ENCODE peak calls at places on chromosomes 7 and 10, in ten cellular contexts. A, V, L, U, Z, H, T, I, B and P are unnamed samples.
A peak's percentile ranks its signal among the peaks of the same experiment; 100 is the strongest.

GRCh38 chr7:73742753-73743641 is 4.4 kb upstream of the ABHD11 start:
- DNase-seq in B (peak; percentile 48), H (no peak), U (peak; percentile 96), A (peak; percentile 54), L (peak; percentile 100), Z (no peak), V (peak; percentile 72), I (peak; percentile 100), T (no peak), P (no peak)

GRCh38 chr7:117489911-117490310 is 10.1 kb downstream of the CFTR start:
- DNase-seq in L (no peak), B (no peak), A (no peak), T (no peak), U (no peak), Z (no peak), H (no peak), V (no peak), I (no peak), P (no peak)

GRCh38 chr10:30531751-30532530 is 97.6 kb downstream of the LYZL2 start:
- DNase-seq in B (no peak), L (no peak), Z (no peak), U (no peak), T (no peak), H (no peak), V (no peak), I (no peak), A (no peak), P (no peak)

GRCh38 chr10:61750943-61751471 is 88.3 kb downstream of the CABCOCO1 start:
- DNase-seq in U (peak; percentile 75), A (peak; percentile 48), V (peak; percentile 69), Z (peak; percentile 36), I (peak; percentile 92), T (no peak), L (peak; percentile 57), H (peak; percentile 76), B (peak; percentile 98), P (no peak)

GRCh38 chr10:44947356-44948152 is 12.0 kb upstream of the RASSF4 start:
- DNase-seq in I (no peak), A (no peak), U (no peak), L (no peak), Z (no peak), H (no peak), T (no peak), B (no peak), V (peak; percentile 53), P (no peak)

GRCh38 chr10:12350167-12350872 is 973 bp downstream of the CAMK1D start:
- DNase-seq in U (peak; percentile 66), A (peak; percentile 53), T (no peak), V (peak; percentile 68), B (peak; percentile 13), Z (peak; percentile 71), L (peak; percentile 18), H (no peak), I (peak; percentile 78), P (no peak)

GRCh38 chr7:128041203-128041602 is 10.0 kb upstream of the LRRC4 start:
- DNase-seq in U (no peak), H (peak; percentile 88), L (peak; percentile 50), T (no peak), A (no peak), Z (no peak), I (no peak), V (no peak), B (peak; percentile 80), P (no peak)

GRCh38 chr7:140982508-140982907 is 32.2 kb downstream of the MRPS33 start:
- DNase-seq in B (peak; percentile 38), I (no peak), L (no peak), Z (no peak), H (no peak), U (no peak), T (no peak), V (no peak), A (no peak), P (no peak)

GRCh38 chr7:111591-111990 is 80.8 kb upstream of the FAM20C start:
- DNase-seq in U (no peak), B (no peak), Z (no peak), H (no peak), V (no peak), L (no peak), A (no peak), T (no peak), I (no peak), P (no peak)

GRCh38 chr7:2193120-2193519 is 39.6 kb downstream of the MAD1L1 start:
- DNase-seq in B (no peak), Z (no peak), T (no peak), L (no peak), I (peak; percentile 54), U (no peak), H (no peak), V (peak; percentile 53), A (no peak), P (no peak)

GRCh38 chr7:69596056-69596455 is 2.2 kb upstream of the AUTS2 start:
- DNase-seq in I (no peak), H (no peak), T (no peak), A (no peak), U (no peak), L (no peak), B (no peak), Z (no peak), V (no peak), P (no peak)

GRCh38 chr7:142461437-142461836 is 203.6 kb upstream of the PRSS58 start:
- DNase-seq in B (peak; percentile 75), L (no peak), I (no peak), T (peak; percentile 94), Z (no peak), A (no peak), H (peak; percentile 92), V (no peak), U (no peak), P (no peak)

GRCh38 chr10:104330168-104331117 is 7.8 kb downstream of the ITPRIP start:
- DNase-seq in A (peak; percentile 33), V (peak; percentile 84), I (peak; percentile 53), T (peak; percentile 88), Z (no peak), H (peak; percentile 90), U (no peak), B (peak; percentile 42), L (peak; percentile 43), P (no peak)

GRCh38 chr10:28985137-28985885 is 303.6 kb upstream of the LYZL1 start:
- DNase-seq in V (no peak), B (no peak), I (no peak), A (no peak), Z (no peak), U (no peak), H (no peak), L (no peak), T (no peak), P (no peak)

GRCh38 chr7:101947899-101948298 is 130.5 kb downstream of the CUX1 start:
- DNase-seq in B (no peak), V (peak; percentile 82), U (no peak), L (no peak), A (no peak), H (no peak), I (no peak), Z (no peak), T (no peak), P (no peak)

GRCh38 chr10:31032515-31033132 is 959 bp upstream of the ZNF438 start:
- DNase-seq in Z (no peak), H (no peak), T (no peak), U (peak; percentile 55), I (peak; percentile 98), V (peak; percentile 70), A (peak; percentile 42), L (no peak), B (no peak), P (no peak)

GRCh38 chr10:51369903-51370302 is 295.6 kb downstream of the PRKG1 start:
- DNase-seq in A (no peak), V (no peak), U (no peak), H (peak; percentile 85), I (no peak), B (peak; percentile 97), Z (no peak), T (no peak), L (no peak), P (no peak)

GRCh38 chr7:37510043-37510634 is 61.5 kb upstream of the ELMO1 start:
- DNase-seq in V (no peak), H (peak; percentile 17), A (no peak), Z (peak; percentile 29), U (no peak), L (no peak), B (peak; percentile 11), T (no peak), I (peak; percentile 61), P (no peak)

GRCh38 chr7:132825222-132825621 is 249.0 kb upstream of the PLXNA4 start:
- DNase-seq in B (no peak), Z (no peak), U (no peak), I (no peak), T (no peak), H (no peak), V (no peak), L (no peak), A (no peak), P (no peak)

GRCh38 chr7:132830941-132831340 is 250.9 kb downstream of the CHCHD3 start:
- DNase-seq in A (no peak), H (no peak), V (no peak), I (no peak), L (no peak), U (no peak), T (no peak), B (peak; percentile 12), Z (no peak), P (no peak)

GRCh38 chr7:132825932-132826480 is 249.7 kb upstream of the PLXNA4 start:
- DNase-seq in L (no peak), H (no peak), A (no peak), I (no peak), B (no peak), T (no peak), V (no peak), Z (no peak), U (no peak), P (no peak)

GRCh38 chr7:132828502-132828901 is 252.2 kb upstream of the PLXNA4 start:
- DNase-seq in L (no peak), H (no peak), U (no peak), A (no peak), T (no peak), I (no peak), B (no peak), Z (no peak), V (no peak), P (no peak)
- TF ChIP-seq CTCF in L (no peak), H (no peak), U (no peak), A (no peak), T (no peak), I (no peak), B (no peak), Z (no peak), V (no peak), P (no peak)

GRCh38 chr10:105950410-105950809 is 1214.1 kb downstream of the SORCS1 start:
- DNase-seq in U (peak; percentile 54), I (peak; percentile 75), T (no peak), A (no peak), Z (peak; percentile 31), H (peak; percentile 51), L (no peak), V (no peak), B (peak; percentile 65), P (no peak)
- TF ChIP-seq CTCF in U (peak; percentile 72), I (peak; percentile 92), T (peak; percentile 60), A (peak; percentile 89), Z (peak; percentile 50), H (peak; percentile 70), L (peak; percentile 71), V (peak; percentile 45), B (peak; percentile 79), P (peak; percentile 90)

GRCh38 chr7:139505563-139505962 is 17.9 kb upstream of the CLEC2L start:
- DNase-seq in B (peak; percentile 9), T (no peak), L (no peak), Z (no peak), H (peak; percentile 17), V (no peak), U (no peak), I (peak; percentile 92), A (no peak), P (no peak)
- TF ChIP-seq CTCF in B (peak; percentile 48), T (no peak), L (peak; percentile 44), Z (peak; percentile 9), H (peak; percentile 23), V (no peak), U (peak; percentile 10), I (peak; percentile 92), A (no peak), P (peak; percentile 53)

GRCh38 chr7:100604976-100605911 is 3.1 kb downstream of the PCOLCE start:
- DNase-seq in I (peak; percentile 85), B (peak; percentile 35), Z (peak; percentile 49), T (no peak), A (no peak), V (no peak), L (peak; percentile 58), H (no peak), U (peak; percentile 75), P (no peak)
- TF ChIP-seq CTCF in I (no peak), B (no peak), Z (no peak), T (no peak), A (no peak), V (no peak), L (no peak), H (no peak), U (no peak), P (no peak)